ENCODE peak calls at places on chromosomes 2 and 18, in eight cellular contexts. One of them, this sample, is unnamed.

GRCh38 chr2:165573534-165574461 is 104.3 kb downstream of the CSRNP3 start:
- DNase-seq in lung: peak; percentile 46
- DNase-seq in CD4-positive, alpha-beta memory T cell: no peak
- DNase-seq in IMR-90: no peak
- DNase-seq in heart right ventricle: peak; percentile 17
- DNase-seq in neuronal stem cell: peak; percentile 86
- DNase-seq in right cardiac atrium: peak; percentile 77
- DNase-seq in CD8-positive, alpha-beta T cell: no peak
- DNase-seq in this sample: peak; percentile 38

GRCh38 chr2:96413067-96413722 is 77.6 kb downstream of the NCAPH start:
- DNase-seq in lung: no peak
- DNase-seq in CD4-positive, alpha-beta memory T cell: no peak
- DNase-seq in IMR-90: no peak
- DNase-seq in heart right ventricle: no peak
- DNase-seq in neuronal stem cell: no peak
- DNase-seq in right cardiac atrium: no peak
- DNase-seq in CD8-positive, alpha-beta T cell: no peak
- DNase-seq in this sample: no peak

GRCh38 chr2:237118025-237118424 is 32.3 kb downstream of the COPS8 start:
- DNase-seq in lung: no peak
- DNase-seq in CD4-positive, alpha-beta memory T cell: no peak
- DNase-seq in IMR-90: peak; percentile 62
- DNase-seq in heart right ventricle: no peak
- DNase-seq in neuronal stem cell: no peak
- DNase-seq in right cardiac atrium: no peak
- DNase-seq in CD8-positive, alpha-beta T cell: no peak
- DNase-seq in this sample: no peak

GRCh38 chr18:36673452-36673851 is 155.3 kb downstream of the TPGS2 start:
- DNase-seq in lung: no peak
- DNase-seq in CD4-positive, alpha-beta memory T cell: no peak
- DNase-seq in IMR-90: no peak
- DNase-seq in heart right ventricle: no peak
- DNase-seq in neuronal stem cell: no peak
- DNase-seq in right cardiac atrium: no peak
- DNase-seq in CD8-positive, alpha-beta T cell: no peak
- DNase-seq in this sample: no peak

GRCh38 chr2:210224660-210225460 is at the start of gene ACADL:
- DNase-seq in lung: peak; percentile 72
- DNase-seq in CD4-positive, alpha-beta memory T cell: no peak
- DNase-seq in IMR-90: no peak
- DNase-seq in heart right ventricle: peak; percentile 47
- DNase-seq in neuronal stem cell: peak; percentile 54
- DNase-seq in right cardiac atrium: peak; percentile 90
- DNase-seq in CD8-positive, alpha-beta T cell: no peak
- DNase-seq in this sample: peak; percentile 6

GRCh38 chr2:172944794-172945510 is 130.7 kb upstream of the MAP3K20 start:
- DNase-seq in lung: no peak
- DNase-seq in CD4-positive, alpha-beta memory T cell: no peak
- DNase-seq in IMR-90: no peak
- DNase-seq in heart right ventricle: no peak
- DNase-seq in neuronal stem cell: no peak
- DNase-seq in right cardiac atrium: no peak
- DNase-seq in CD8-positive, alpha-beta T cell: no peak
- DNase-seq in this sample: no peak

GRCh38 chr2:185567940-185568339 is 170.7 kb upstream of the FSIP2 start:
- DNase-seq in lung: no peak
- DNase-seq in CD4-positive, alpha-beta memory T cell: no peak
- DNase-seq in IMR-90: no peak
- DNase-seq in heart right ventricle: no peak
- DNase-seq in neuronal stem cell: no peak
- DNase-seq in right cardiac atrium: no peak
- DNase-seq in CD8-positive, alpha-beta T cell: no peak
- DNase-seq in this sample: no peak

GRCh38 chr2:119491776-119492525 is 32.3 kb downstream of the SCTR start:
- DNase-seq in lung: peak; percentile 69
- DNase-seq in CD4-positive, alpha-beta memory T cell: no peak
- DNase-seq in IMR-90: peak; percentile 71
- DNase-seq in heart right ventricle: no peak
- DNase-seq in neuronal stem cell: no peak
- DNase-seq in right cardiac atrium: no peak
- DNase-seq in CD8-positive, alpha-beta T cell: no peak
- DNase-seq in this sample: peak; percentile 85

GRCh38 chr2:11342561-11343343 is 1.7 kb downstream of the ROCK2 start:
- DNase-seq in lung: peak; percentile 37
- DNase-seq in CD4-positive, alpha-beta memory T cell: no peak
- DNase-seq in IMR-90: peak; percentile 87
- DNase-seq in heart right ventricle: no peak
- DNase-seq in neuronal stem cell: no peak
- DNase-seq in right cardiac atrium: no peak
- DNase-seq in CD8-positive, alpha-beta T cell: no peak
- DNase-seq in this sample: peak; percentile 77

GRCh38 chr18:76720683-76721082 is 101.7 kb upstream of the ZNF236 start:
- DNase-seq in lung: no peak
- DNase-seq in CD4-positive, alpha-beta memory T cell: no peak
- DNase-seq in IMR-90: no peak
- DNase-seq in heart right ventricle: no peak
- DNase-seq in neuronal stem cell: no peak
- DNase-seq in right cardiac atrium: no peak
- DNase-seq in CD8-positive, alpha-beta T cell: peak; percentile 43
- DNase-seq in this sample: no peak

DNA sequence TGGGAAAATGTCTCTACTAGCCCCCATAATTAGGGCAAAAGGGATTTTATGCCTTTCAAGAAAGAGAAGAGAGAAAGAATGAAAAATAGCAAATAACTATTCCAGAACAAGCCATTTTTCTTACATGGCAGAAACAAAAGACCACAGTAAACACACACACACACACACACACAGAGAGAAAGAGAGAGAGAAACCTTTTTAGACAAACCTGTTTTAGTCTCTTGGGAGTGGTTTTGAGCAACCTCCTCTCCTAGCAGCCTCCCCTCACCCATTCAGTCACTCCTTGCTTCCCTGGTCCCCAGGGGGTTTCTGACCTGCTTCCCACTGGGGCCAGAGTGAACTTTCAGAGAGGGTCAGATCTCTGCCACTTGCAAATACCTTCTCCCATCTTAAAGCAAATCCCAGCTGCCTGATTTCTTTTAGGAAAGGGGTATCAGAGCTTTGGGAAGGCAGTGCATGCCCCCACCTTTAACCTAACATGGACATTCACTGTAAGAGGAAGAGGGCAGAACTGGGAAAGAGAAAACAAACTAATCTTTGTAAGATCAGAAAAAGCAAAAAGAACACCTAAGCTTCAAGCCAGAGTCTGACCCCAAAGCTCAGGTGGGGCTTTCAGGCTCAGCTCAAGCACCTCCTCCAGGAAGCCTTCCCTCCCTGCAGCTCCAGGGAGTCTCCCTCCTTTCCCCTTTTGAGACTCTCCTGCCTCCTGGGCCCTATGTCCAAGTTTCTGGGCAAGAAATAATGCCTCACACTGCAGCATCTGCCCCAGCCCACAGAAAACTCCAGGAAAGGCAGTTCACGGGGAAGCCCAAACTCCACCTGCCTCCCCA is 2.8 kb downstream of the SDC1 start:
- DNase-seq in lung: no peak
- DNase-seq in CD4-positive, alpha-beta memory T cell: no peak
- DNase-seq in IMR-90: no peak
- DNase-seq in heart right ventricle: no peak
- DNase-seq in neuronal stem cell: no peak
- DNase-seq in right cardiac atrium: no peak
- DNase-seq in CD8-positive, alpha-beta T cell: no peak
- DNase-seq in this sample: no peak
- H3K27ac ChIP-seq in lung: peak overlapping the region; percentile 82
- H3K27ac ChIP-seq in CD4-positive, alpha-beta memory T cell: no peak overlapping the region
- H3K27ac ChIP-seq in IMR-90: peak overlapping the region; percentile 94
- H3K27ac ChIP-seq in heart right ventricle: no peak overlapping the region
- H3K27ac ChIP-seq in neuronal stem cell: no peak overlapping the region
- H3K27ac ChIP-seq in right cardiac atrium: no peak overlapping the region
- H3K27ac ChIP-seq in CD8-positive, alpha-beta T cell: no peak overlapping the region
- H3K27ac ChIP-seq in this sample: no peak overlapping the region

DNA sequence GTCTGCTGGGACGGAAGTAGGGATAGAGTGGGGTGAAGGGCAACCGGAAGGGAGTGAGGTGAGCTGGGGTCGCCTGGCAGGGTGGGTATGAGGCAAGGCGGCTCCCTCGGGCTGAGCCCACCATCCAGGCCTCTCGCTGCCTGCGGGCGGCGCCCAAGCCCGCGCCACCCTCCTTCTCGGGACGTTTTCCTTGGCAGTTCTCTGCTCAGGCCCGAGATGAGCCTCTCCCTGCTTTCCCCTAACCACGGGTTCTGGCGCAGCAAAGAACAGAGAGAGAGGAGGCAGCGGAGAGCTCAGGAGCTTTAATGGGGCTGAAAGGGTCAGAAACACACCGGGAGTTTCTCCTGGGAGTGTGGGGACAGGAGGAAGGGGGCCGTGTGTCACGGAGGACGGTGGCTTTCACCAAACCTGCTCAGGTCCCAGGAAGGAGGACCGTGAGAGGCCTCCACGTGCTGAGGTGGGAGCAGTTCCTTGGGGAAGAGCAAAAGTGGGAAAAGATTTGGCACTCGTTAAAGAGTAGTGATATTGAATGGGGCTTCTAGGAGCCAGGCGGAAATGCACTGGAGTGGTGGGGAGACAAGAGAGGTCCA is 4.1 kb downstream of the FEV start:
- DNase-seq in lung: no peak
- DNase-seq in CD4-positive, alpha-beta memory T cell: no peak
- DNase-seq in IMR-90: no peak
- DNase-seq in heart right ventricle: no peak
- DNase-seq in neuronal stem cell: no peak
- DNase-seq in right cardiac atrium: no peak
- DNase-seq in CD8-positive, alpha-beta T cell: no peak
- DNase-seq in this sample: no peak
- H3K4me3 ChIP-seq in lung: no peak overlapping the region
- H3K4me3 ChIP-seq in CD4-positive, alpha-beta memory T cell: peak overlapping the region; percentile 42
- H3K4me3 ChIP-seq in IMR-90: no peak overlapping the region
- H3K4me3 ChIP-seq in heart right ventricle: peak overlapping the region; percentile 47
- H3K4me3 ChIP-seq in neuronal stem cell: no peak overlapping the region
- H3K4me3 ChIP-seq in right cardiac atrium: peak overlapping the region; percentile 8
- H3K4me3 ChIP-seq in CD8-positive, alpha-beta T cell: peak overlapping the region; percentile 50
- H3K4me3 ChIP-seq in this sample: no peak overlapping the region

GRCh38 chr18:8882632-8883408 is 177.5 kb downstream of the MTCL1 start:
- DNase-seq in lung: no peak
- DNase-seq in CD4-positive, alpha-beta memory T cell: no peak
- DNase-seq in IMR-90: no peak
- DNase-seq in heart right ventricle: no peak
- DNase-seq in neuronal stem cell: no peak
- DNase-seq in right cardiac atrium: no peak
- DNase-seq in CD8-positive, alpha-beta T cell: no peak
- DNase-seq in this sample: no peak
- H3K27ac ChIP-seq in lung: no peak overlapping the region
- H3K27ac ChIP-seq in CD4-positive, alpha-beta memory T cell: no peak overlapping the region
- H3K27ac ChIP-seq in IMR-90: no peak overlapping the region
- H3K27ac ChIP-seq in heart right ventricle: no peak overlapping the region
- H3K27ac ChIP-seq in neuronal stem cell: no peak overlapping the region
- H3K27ac ChIP-seq in right cardiac atrium: no peak overlapping the region
- H3K27ac ChIP-seq in CD8-positive, alpha-beta T cell: no peak overlapping the region
- H3K27ac ChIP-seq in this sample: no peak overlapping the region

GRCh38 chr2:118222643-118223486 is 134.6 kb downstream of the INSIG2 start:
- DNase-seq in lung: no peak
- DNase-seq in CD4-positive, alpha-beta memory T cell: no peak
- DNase-seq in IMR-90: no peak
- DNase-seq in heart right ventricle: no peak
- DNase-seq in neuronal stem cell: no peak
- DNase-seq in right cardiac atrium: no peak
- DNase-seq in CD8-positive, alpha-beta T cell: no peak
- DNase-seq in this sample: no peak
- H3K4me3 ChIP-seq in lung: no peak overlapping the region
- H3K4me3 ChIP-seq in CD4-positive, alpha-beta memory T cell: no peak overlapping the region
- H3K4me3 ChIP-seq in IMR-90: no peak overlapping the region
- H3K4me3 ChIP-seq in heart right ventricle: no peak overlapping the region
- H3K4me3 ChIP-seq in neuronal stem cell: no peak overlapping the region
- H3K4me3 ChIP-seq in right cardiac atrium: no peak overlapping the region
- H3K4me3 ChIP-seq in CD8-positive, alpha-beta T cell: peak overlapping the region; percentile 60
- H3K4me3 ChIP-seq in this sample: no peak overlapping the region

GRCh38 chr2:81903534-81903933 is 1599.0 kb upstream of the LRRTM1 start:
- DNase-seq in lung: no peak
- DNase-seq in CD4-positive, alpha-beta memory T cell: no peak
- DNase-seq in IMR-90: no peak
- DNase-seq in heart right ventricle: no peak
- DNase-seq in neuronal stem cell: no peak
- DNase-seq in right cardiac atrium: no peak
- DNase-seq in CD8-positive, alpha-beta T cell: no peak
- DNase-seq in this sample: no peak

GRCh38 chr2:81895620-81896245 is 1591.2 kb upstream of the LRRTM1 start:
- DNase-seq in lung: no peak
- DNase-seq in CD4-positive, alpha-beta memory T cell: no peak
- DNase-seq in IMR-90: no peak
- DNase-seq in heart right ventricle: no peak
- DNase-seq in neuronal stem cell: no peak
- DNase-seq in right cardiac atrium: no peak
- DNase-seq in CD8-positive, alpha-beta T cell: no peak
- DNase-seq in this sample: no peak

DNA sequence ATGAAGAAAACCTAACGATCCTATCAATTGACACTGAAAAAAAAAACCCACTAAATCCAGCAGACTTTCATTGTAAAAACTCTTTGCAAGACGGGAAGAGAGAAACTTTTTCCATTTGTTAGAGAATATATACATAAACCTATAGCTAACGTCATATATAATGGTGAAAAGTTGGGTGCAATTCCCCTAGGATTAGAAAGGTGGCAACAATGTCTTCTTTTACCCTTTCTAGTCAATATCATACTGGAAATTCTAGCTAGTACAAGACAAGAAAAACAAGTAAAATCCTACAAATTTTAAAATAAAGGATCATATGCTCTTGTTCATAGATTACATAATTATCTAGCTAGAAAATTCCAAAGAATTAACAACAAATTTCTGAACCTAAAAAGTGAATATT is 1596.5 kb upstream of the LRRTM1 start:
- DNase-seq in lung: no peak
- DNase-seq in CD4-positive, alpha-beta memory T cell: no peak
- DNase-seq in IMR-90: no peak
- DNase-seq in heart right ventricle: no peak
- DNase-seq in neuronal stem cell: no peak
- DNase-seq in right cardiac atrium: no peak
- DNase-seq in CD8-positive, alpha-beta T cell: no peak
- DNase-seq in this sample: no peak
- H3K27ac ChIP-seq in lung: no peak overlapping the region
- H3K27ac ChIP-seq in CD4-positive, alpha-beta memory T cell: no peak overlapping the region
- H3K27ac ChIP-seq in IMR-90: no peak overlapping the region
- H3K27ac ChIP-seq in heart right ventricle: no peak overlapping the region
- H3K27ac ChIP-seq in neuronal stem cell: no peak overlapping the region
- H3K27ac ChIP-seq in right cardiac atrium: no peak overlapping the region
- H3K27ac ChIP-seq in CD8-positive, alpha-beta T cell: no peak overlapping the region
- H3K27ac ChIP-seq in this sample: no peak overlapping the region

DNA sequence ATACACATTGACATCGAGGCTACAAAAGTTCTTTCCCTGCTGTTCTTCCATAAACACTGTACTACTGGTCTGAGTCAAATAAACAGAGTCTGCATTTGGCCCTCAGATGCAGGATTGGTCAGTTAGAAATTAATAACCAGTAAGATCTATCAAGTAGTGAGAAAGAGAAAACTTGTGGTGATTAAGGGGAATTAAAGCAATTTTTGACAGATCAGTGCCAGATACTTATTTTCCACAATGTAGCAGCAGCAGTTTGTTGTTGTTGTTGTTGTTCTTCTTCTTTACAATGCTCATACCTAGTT is 85.0 kb downstream of the IKZF2 start:
- DNase-seq in lung: no peak
- DNase-seq in CD4-positive, alpha-beta memory T cell: no peak
- DNase-seq in IMR-90: no peak
- DNase-seq in heart right ventricle: no peak
- DNase-seq in neuronal stem cell: no peak
- DNase-seq in right cardiac atrium: no peak
- DNase-seq in CD8-positive, alpha-beta T cell: no peak
- DNase-seq in this sample: no peak
- H3K4me3 ChIP-seq in lung: no peak overlapping the region
- H3K4me3 ChIP-seq in CD4-positive, alpha-beta memory T cell: no peak overlapping the region
- H3K4me3 ChIP-seq in IMR-90: no peak overlapping the region
- H3K4me3 ChIP-seq in heart right ventricle: peak overlapping the region; percentile 29
- H3K4me3 ChIP-seq in neuronal stem cell: no peak overlapping the region
- H3K4me3 ChIP-seq in right cardiac atrium: no peak overlapping the region
- H3K4me3 ChIP-seq in CD8-positive, alpha-beta T cell: no peak overlapping the region
- H3K4me3 ChIP-seq in this sample: no peak overlapping the region

This sample was measured in brain microvascular endothelial cell.